ENCODE peak calls at places on chromosomes 6 and 20, in nine cellular contexts. H is stimulated activated CD4-positive, alpha-beta T cell treated with anti-CD3 and anti-CD28 coated beads, Interleukin-1b, Interleukin-23, amount 100 ng/mL, for 1 hour; K is AG10803; I is activated T-helper 1 cell treated with Interleukin-2 at 50 U/mL for 16 hours; T is neural progenitor cell; C is HAP-1; X is upper lobe of right lung; N is amniotic stem cell; Z is GM03348. M is an unnamed sample.

GRCh38 chr6:27617046-27617687 is 144.3 kb upstream of the ZNF184 start:
- DNase-seq in H (no peak), K (peak; percentile 18), I (no peak), T (peak; percentile 51), C (peak; percentile 11), X (no peak), N (no peak), Z (peak; percentile 42), M (peak; percentile 49)

GRCh38 chr20:13356591-13356990 is 135.5 kb downstream of the ISM1 start:
- DNase-seq in H (no peak), K (no peak), I (no peak), T (no peak), C (no peak), X (no peak), N (no peak), Z (no peak), M (no peak)

GRCh38 chr6:16204653-16205376 is 33.6 kb upstream of the GMPR start:
- DNase-seq in H (no peak), K (no peak), I (no peak), T (no peak), C (no peak), X (no peak), N (no peak), Z (no peak), M (peak; percentile 28)

GRCh38 chr20:20340443-20340842 is 27.5 kb upstream of the INSM1 start:
- DNase-seq in H (no peak), K (no peak), I (no peak), T (no peak), C (no peak), X (no peak), N (no peak), Z (no peak), M (no peak)

GRCh38 chr6:5277589-5277988 is 16.3 kb downstream of the FARS2 start:
- DNase-seq in H (no peak), K (no peak), I (no peak), T (no peak), C (no peak), X (no peak), N (no peak), Z (no peak), M (no peak)

GRCh38 chr20:38050691-38051090 is 17.1 kb downstream of the RPRD1B start:
- DNase-seq in H (no peak), K (no peak), I (no peak), T (no peak), C (peak; percentile 54), X (no peak), N (no peak), Z (peak; percentile 33), M (peak; percentile 43)

GRCh38 chr6:131281471-131282270 is 146.4 kb downstream of the AKAP7 start:
- DNase-seq in H (peak; percentile 9), K (peak; percentile 30), I (peak; percentile 60), T (peak; percentile 61), C (no peak), X (no peak), N (no peak), Z (no peak), M (peak; percentile 53)

GRCh38 chr20:54340667-54341081 is 132.8 kb downstream of the PFDN4 start:
- DNase-seq in H (no peak), K (peak; percentile 56), I (no peak), T (no peak), C (no peak), X (no peak), N (peak; percentile 35), Z (peak; percentile 54), M (no peak)

GRCh38 chr6:165663736-165664552 is 903 bp upstream of the PDE10A start:
- DNase-seq in H (no peak), K (peak; percentile 4), I (no peak), T (peak; percentile 68), C (no peak), X (no peak), N (no peak), Z (peak; percentile 10), M (peak; percentile 56)

GRCh38 chr20:34165246-34165645 is 53.2 kb upstream of the EIF2S2 start:
- DNase-seq in H (no peak), K (peak; percentile 38), I (no peak), T (no peak), C (no peak), X (no peak), N (no peak), Z (peak; percentile 29), M (peak; percentile 39)

GRCh38 chr6:106727480-106728153 is 98.2 kb downstream of the QRSL1 start:
- DNase-seq in H (no peak), K (no peak), I (no peak), T (no peak), C (peak; percentile 16), X (no peak), N (no peak), Z (no peak), M (no peak)

GRCh38 chr6:88670369-88670768 is 293.0 kb downstream of the RNGTT start:
- DNase-seq in H (no peak), K (no peak), I (no peak), T (no peak), C (no peak), X (no peak), N (no peak), Z (no peak), M (no peak)

GRCh38 chr20:992801-993535 is 9.1 kb downstream of the RSPO4 start:
- DNase-seq in H (no peak), K (no peak), I (no peak), T (no peak), C (no peak), X (no peak), N (no peak), Z (no peak), M (no peak)

GRCh38 chr6:146944809-146945208 is 259.4 kb upstream of the STXBP5 start:
- DNase-seq in H (no peak), K (no peak), I (no peak), T (no peak), C (no peak), X (no peak), N (no peak), Z (no peak), M (no peak)

GRCh38 chr20:35355372-35355771 is 56.4 kb downstream of the UQCC1 start:
- DNase-seq in H (no peak), K (peak; percentile 12), I (no peak), T (no peak), C (no peak), X (no peak), N (no peak), Z (no peak), M (peak; percentile 17)

GRCh38 chr6:48429021-48429420 is 318.0 kb upstream of the PTCHD4 start:
- DNase-seq in H (no peak), K (no peak), I (no peak), T (no peak), C (no peak), X (no peak), N (no peak), Z (no peak), M (peak; percentile 36)

GRCh38 chr6:136318676-136319075 is 29.0 kb upstream of the BCLAF1 start:
- DNase-seq in H (no peak), K (peak; percentile 50), I (no peak), T (no peak), C (no peak), X (no peak), N (no peak), Z (no peak), M (no peak)

GRCh38 chr6:21798468-21798867 is 204.9 kb downstream of the SOX4 start:
- DNase-seq in H (no peak), K (no peak), I (no peak), T (no peak), C (no peak), X (no peak), N (no peak), Z (no peak), M (no peak)

GRCh38 chr6:126535585-126535984 is 195.7 kb downstream of the CENPW start:
- DNase-seq in H (no peak), K (no peak), I (no peak), T (no peak), C (no peak), X (no peak), N (no peak), Z (no peak), M (no peak)

GRCh38 chr6:117233146-117233545 is 32.2 kb upstream of the VGLL2 start:
- DNase-seq in H (no peak), K (peak; percentile 35), I (no peak), T (no peak), C (no peak), X (no peak), N (no peak), Z (peak; percentile 14), M (no peak)

GRCh38 chr6:91291071-91291470 is 704.2 kb upstream of the MAP3K7 start:
- DNase-seq in H (no peak), K (no peak), I (no peak), T (no peak), C (no peak), X (no peak), N (no peak), Z (no peak), M (no peak)

GRCh38 chr6:80338201-80338836 is 231.8 kb downstream of the BCKDHB start:
- DNase-seq in H (peak; percentile 53), K (no peak), I (peak; percentile 14), T (peak; percentile 90), C (peak; percentile 53), X (peak; percentile 79), N (no peak), Z (no peak), M (peak; percentile 63)

GRCh38 chr6:134853111-134854055 is 96.5 kb downstream of the ALDH8A1 start:
- DNase-seq in H (no peak), K (peak; percentile 27), I (no peak), T (no peak), C (no peak), X (no peak), N (no peak), Z (peak; percentile 34), M (no peak)

GRCh38 chr6:17635568-17635967 is 35.5 kb downstream of the FAM8A1 start:
- DNase-seq in H (no peak), K (no peak), I (no peak), T (no peak), C (no peak), X (no peak), N (no peak), Z (no peak), M (no peak)

GRCh38 chr6:48135352-48136084 is 24.5 kb upstream of the PTCHD4 start:
- DNase-seq in H (no peak), K (peak; percentile 22), I (no peak), T (no peak), C (no peak), X (no peak), N (no peak), Z (peak; percentile 25), M (peak; percentile 80)

GRCh38 chr20:58691405-58691772 is 1.2 kb upstream of the NPEPL1 start:
- DNase-seq in H (no peak), K (no peak), I (no peak), T (no peak), C (no peak), X (no peak), N (no peak), Z (no peak), M (no peak)

GRCh38 chr6:114096553-114097172 is 125.7 kb upstream of the HDAC2 start:
- DNase-seq in H (no peak), K (peak; percentile 34), I (no peak), T (peak; percentile 76), C (peak; percentile 62), X (no peak), N (peak; percentile 69), Z (peak; percentile 44), M (peak; percentile 29)

GRCh38 chr6:10307028-10307427 is 107.8 kb downstream of the TFAP2A start:
- DNase-seq in H (no peak), K (no peak), I (no peak), T (no peak), C (no peak), X (no peak), N (no peak), Z (no peak), M (no peak)

GRCh38 chr20:25320035-25320800 is 70.4 kb downstream of the ABHD12 start:
- DNase-seq in H (no peak), K (no peak), I (no peak), T (no peak), C (no peak), X (peak; percentile 43), N (no peak), Z (no peak), M (no peak)

GRCh38 chr20:31869942-31870702 is at the start of the genes DUSP15 and TTLL9:
- DNase-seq in H (no peak), K (no peak), I (no peak), T (peak; percentile 75), C (peak; percentile 33), X (peak; percentile 82), N (no peak), Z (peak; percentile 52), M (peak; percentile 28)

GRCh38 chr20:61292391-61292790 is 40.3 kb downstream of the CDH4 start:
- DNase-seq in H (no peak), K (no peak), I (no peak), T (no peak), C (no peak), X (no peak), N (no peak), Z (no peak), M (no peak)